ENCODE peak calls at places on chromosome 14, in four cellular contexts. F is cardiac fibroblast, T is lower lobe of right lung, R is tibial artery. P is an unnamed sample.

GRCh38 chr14:52649511-52649910 is 45.8 kb downstream of the ERO1A start:
- DNase-seq in F (no peak), T (no peak), R (no peak), P (no peak)

GRCh38 chr14:77985235-77985634 is 184.9 kb upstream of the NRXN3 start:
- DNase-seq in F (peak), T (no peak), R (no peak), P (peak)

GRCh38 chr14:75125617-75126016 is 1.2 kb downstream of the NEK9 start:
- DNase-seq in F (peak), T (no peak), R (no peak), P (peak)

GRCh38 chr14:56278383-56278782 is 160.2 kb downstream of the PELI2 start:
- DNase-seq in F (no peak), T (no peak), R (no peak), P (no peak)

GRCh38 chr14:59281613-59282012 is 93.1 kb downstream of the DAAM1 start:
- DNase-seq in F (peak), T (no peak), R (no peak), P (peak)

GRCh38 chr14:96194657-96195431 is 9.8 kb upstream of the BDKRB2 start:
- DNase-seq in F (no peak), T (peak), R (no peak), P (no peak)

GRCh38 chr14:44937547-44937946 is 24.2 kb downstream of the KLHL28 start:
- DNase-seq in F (no peak), T (no peak), R (no peak), P (no peak)

GRCh38 chr14:65506801-65507200 is 94.3 kb downstream of the FUT8 start:
- DNase-seq in F (no peak), T (no peak), R (no peak), P (no peak)

GRCh38 chr14:99226687-99227086 is 45.3 kb downstream of the BCL11B start:
- DNase-seq in F (no peak), T (no peak), R (no peak), P (no peak)

GRCh38 chr14:103070971-103071542 is 13.0 kb upstream of the LBHD2 start:
- DNase-seq in F (no peak), T (peak), R (no peak), P (no peak)

GRCh38 chr14:68468437-68469207 is 324.2 kb downstream of the ZFP36L1 start:
- DNase-seq in F (peak), T (no peak), R (no peak), P (peak)

GRCh38 chr14:105414456-105415371 is 4.9 kb upstream of the MTA1 start:
- DNase-seq in F (peak), T (peak), R (peak), P (peak)

GRCh38 chr14:36835145-36835544 is 173.5 kb downstream of the PAX9 start:
- DNase-seq in F (no peak), T (no peak), R (no peak), P (no peak)

GRCh38 chr14:36751116-36751515 is 89.5 kb downstream of the PAX9 start:
- DNase-seq in F (no peak), T (no peak), R (no peak), P (no peak)

GRCh38 chr14:87148655-87149054 is 844.3 kb downstream of the GALC start:
- DNase-seq in F (no peak), T (no peak), R (no peak), P (peak)

GRCh38 chr14:70183991-70184390 is 4.8 kb downstream of the SLC8A3 start:
- DNase-seq in F (no peak), T (no peak), R (no peak), P (no peak)

GRCh38 chr14:99274346-99275221 is 2.6 kb upstream of the BCL11B start:
- DNase-seq in F (peak), T (no peak), R (peak), P (peak)

GRCh38 chr14:75323571-75323970 is 44.9 kb downstream of the FOS start:
- DNase-seq in F (peak), T (no peak), R (no peak), P (no peak)

GRCh38 chr14:100305446-100306255 is 593 bp downstream of the SLC25A29 start:
- DNase-seq in F (no peak), T (peak), R (no peak), P (peak)

GRCh38 chr14:88804035-88804434 is 11.3 kb upstream of the EML5 start:
- DNase-seq in F (peak), T (no peak), R (no peak), P (no peak)

GRCh38 chr14:99037777-99038176 is 234.2 kb downstream of the BCL11B start:
- DNase-seq in F (no peak), T (no peak), R (no peak), P (no peak)

GRCh38 chr14:85565862-85566296 is 35.9 kb downstream of the FLRT2 start:
- DNase-seq in F (peak), T (no peak), R (no peak), P (peak)

GRCh38 chr14:49581209-49581960 is 4.8 kb downstream of the RPS29 start:
- DNase-seq in F (no peak), T (no peak), R (no peak), P (no peak)

GRCh38 chr14:99425272-99425681 is 55.4 kb downstream of the SETD3 start:
- DNase-seq in F (no peak), T (peak), R (no peak), P (no peak)

GRCh38 chr14:74569387-74569786 is 42.6 kb downstream of the LTBP2 start:
- DNase-seq in F (no peak), T (no peak), R (no peak), P (no peak)

GRCh38 chr14:68975667-68976066 is 3.4 kb downstream of the ACTN1 start:
- DNase-seq in F (peak), T (no peak), R (no peak), P (peak)

GRCh38 chr14:59301354-59301753 is 112.9 kb downstream of the DAAM1 start:
- DNase-seq in F (no peak), T (no peak), R (no peak), P (no peak)

GRCh38 chr14:78737116-78737515 is 566.9 kb downstream of the NRXN3 start:
- DNase-seq in F (no peak), T (no peak), R (no peak), P (no peak)

GRCh38 chr14:93731753-93732152 is 56.5 kb downstream of the PRIMA1 start:
- DNase-seq in F (no peak), T (peak), R (no peak), P (no peak)

GRCh38 chr14:71711131-71711530 is 221.1 kb upstream of the RGS6 start:
- DNase-seq in F (peak), T (no peak), R (no peak), P (no peak)

GRCh38 chr14:75113932-75114539 is 12.8 kb downstream of the NEK9 start:
- DNase-seq in F (no peak), T (no peak), R (no peak), P (no peak)

GRCh38 chr14:82060219-82060618 is 526.6 kb upstream of the SEL1L start:
- DNase-seq in F (no peak), T (no peak), R (no peak), P (no peak)

GRCh38 chr14:20970647-20970982 is 15.3 kb downstream of the RNASE2 start:
- DNase-seq in F (no peak), T (no peak), R (no peak), P (no peak)

GRCh38 chr14:49679271-49679670 is 8.7 kb downstream of the POLE2 start:
- DNase-seq in F (no peak), T (no peak), R (no peak), P (peak)

GRCh38 chr14:21840765-21841164 is 167.1 kb upstream of the OR4E1 start:
- DNase-seq in F (peak), T (no peak), R (no peak), P (no peak)

GRCh38 chr14:81710232-81710845 is 176.7 kb upstream of the SEL1L start:
- DNase-seq in F (peak), T (no peak), R (no peak), P (peak)

GRCh38 chr14:88616697-88617096 is 53.9 kb downstream of the ZC3H14 start:
- DNase-seq in F (no peak), T (no peak), R (no peak), P (no peak)

GRCh38 chr14:25132734-25133422 is 82.9 kb upstream of the STXBP6 start:
- DNase-seq in F (peak), T (peak), R (peak), P (peak)

DNA sequence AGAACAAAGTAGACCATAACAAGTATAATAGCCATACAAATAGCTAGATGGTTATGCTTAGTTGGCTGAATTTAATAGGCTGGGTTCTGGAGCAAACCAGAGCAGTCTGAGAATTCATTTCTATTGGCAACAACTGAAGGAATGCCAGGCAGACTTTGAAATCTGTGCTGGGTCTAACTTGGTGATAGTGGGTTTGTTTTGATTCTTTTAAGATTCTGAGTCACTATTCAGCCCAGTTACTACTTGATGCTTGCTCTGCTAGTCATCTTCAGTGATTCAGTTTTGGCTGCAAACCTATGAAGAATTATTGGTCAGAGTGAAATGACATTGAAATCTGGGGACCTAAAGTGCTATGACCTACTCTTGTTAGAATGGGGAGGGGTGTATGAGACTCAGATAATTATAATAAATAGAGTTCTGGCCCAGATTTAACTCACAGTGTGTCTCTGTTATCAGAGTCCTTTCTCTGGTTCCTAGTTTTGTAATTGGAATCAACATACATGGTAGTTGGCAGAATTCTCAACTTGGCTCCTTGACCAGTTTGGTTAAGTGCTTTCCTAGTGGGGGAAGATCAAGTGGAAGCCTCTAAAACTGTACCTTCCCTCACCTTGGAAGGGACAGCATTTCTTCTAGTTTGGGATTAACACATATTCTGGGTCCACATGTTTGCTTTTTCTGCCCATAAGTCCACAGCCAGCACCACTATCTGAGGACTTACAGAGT is 43.5 kb downstream of the MNAT1 start:
- DNase-seq in F (peak), T (no peak), R (no peak), P (peak)
- H3K4me3 ChIP-seq in F (no peak), T (no peak), R (no peak), P (no peak)

GRCh38 chr14:23566782-23567185 is 807 bp downstream of the AP1G2 start:
- DNase-seq in F (peak), T (no peak), R (no peak), P (no peak)
- TF ChIP-seq CTCF in F (peak), T (no peak), R (no peak), P (peak)

GRCh38 chr14:54673193-54674121 is 106.5 kb downstream of the SAMD4A start:
- DNase-seq in F (peak), T (no peak), R (no peak), P (peak)
- H3K4me3 ChIP-seq in F (no peak), T (no peak), R (no peak), P (no peak)

GRCh38 chr14:101665478-101666078 is 95.9 kb upstream of the PPP2R5C start:
- DNase-seq in F (peak), T (no peak), R (no peak), P (peak)
- TF ChIP-seq CTCF in F (peak), T (peak), R (no peak), P (peak)

DNA sequence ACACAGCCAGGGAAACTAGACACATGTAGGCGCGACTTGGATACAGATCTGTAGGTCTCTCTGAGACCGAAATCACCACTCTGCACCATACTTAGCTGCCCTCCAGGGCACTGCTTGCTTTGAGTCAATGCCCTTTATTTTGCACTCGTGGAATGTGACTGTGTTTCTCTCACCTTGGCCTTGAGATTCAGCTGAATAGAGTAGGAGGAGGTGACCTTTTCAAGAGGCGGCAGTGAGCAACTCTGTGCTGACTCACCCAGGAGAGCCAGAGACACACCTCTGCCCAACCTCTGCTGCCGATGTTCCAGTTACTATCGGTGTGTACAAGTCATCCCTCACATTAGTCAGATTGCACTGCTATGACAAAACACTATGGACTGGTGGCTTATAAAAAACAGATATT is 583.4 kb downstream of the VRK1 start:
- DNase-seq in F (no peak), T (no peak), R (no peak), P (no peak)
- H3K4me3 ChIP-seq in F (no peak), T (no peak), R (no peak), P (no peak)

P was measured in astrocyte of the spinal cord.